ENCODE peak calls at places on chromosome 10, in five cellular contexts. One of them, this sample, is unnamed.

GRCh38 chr10:805635-806305 is 116.3 kb upstream of the DIP2C start:
- DNase-seq in mesendoderm: no peak
- DNase-seq in activated naive CD8-positive, alpha-beta T cell treated with anti-CD3 and anti-CD28 coated beads, Interleukin-2, amount 50 U/mL, for 16 hours: no peak
- DNase-seq in T follicular helper cell: no peak
- DNase-seq in substantia nigra: no peak
- DNase-seq in this sample: no peak

GRCh38 chr10:67779455-67780205 is 58.4 kb downstream of the DNAJC12 start:
- DNase-seq in mesendoderm: peak; percentile 80
- DNase-seq in activated naive CD8-positive, alpha-beta T cell treated with anti-CD3 and anti-CD28 coated beads, Interleukin-2, amount 50 U/mL, for 16 hours: peak; percentile 45
- DNase-seq in T follicular helper cell: peak; percentile 61
- DNase-seq in substantia nigra: peak; percentile 19
- DNase-seq in this sample: peak; percentile 81

GRCh38 chr10:89115876-89116627 is 91.1 kb downstream of the CH25H start:
- DNase-seq in mesendoderm: peak; percentile 80
- DNase-seq in activated naive CD8-positive, alpha-beta T cell treated with anti-CD3 and anti-CD28 coated beads, Interleukin-2, amount 50 U/mL, for 16 hours: no peak
- DNase-seq in T follicular helper cell: no peak
- DNase-seq in substantia nigra: no peak
- DNase-seq in this sample: peak; percentile 17

GRCh38 chr10:114590983-114591382 is 67.1 kb downstream of the ABLIM1 start:
- DNase-seq in mesendoderm: no peak
- DNase-seq in activated naive CD8-positive, alpha-beta T cell treated with anti-CD3 and anti-CD28 coated beads, Interleukin-2, amount 50 U/mL, for 16 hours: no peak
- DNase-seq in T follicular helper cell: no peak
- DNase-seq in substantia nigra: no peak
- DNase-seq in this sample: no peak

GRCh38 chr10:87054373-87055295 is 34.5 kb downstream of the FAM25A start:
- DNase-seq in mesendoderm: peak; percentile 96
- DNase-seq in activated naive CD8-positive, alpha-beta T cell treated with anti-CD3 and anti-CD28 coated beads, Interleukin-2, amount 50 U/mL, for 16 hours: no peak
- DNase-seq in T follicular helper cell: no peak
- DNase-seq in substantia nigra: no peak
- DNase-seq in this sample: no peak

GRCh38 chr10:105974803-105975456 is 1189.6 kb downstream of the SORCS1 start:
- DNase-seq in mesendoderm: peak; percentile 62
- DNase-seq in activated naive CD8-positive, alpha-beta T cell treated with anti-CD3 and anti-CD28 coated beads, Interleukin-2, amount 50 U/mL, for 16 hours: no peak
- DNase-seq in T follicular helper cell: no peak
- DNase-seq in substantia nigra: no peak
- DNase-seq in this sample: peak; percentile 46

GRCh38 chr10:128028508-128029279 is 97.5 kb downstream of the MKI67 start:
- DNase-seq in mesendoderm: no peak
- DNase-seq in activated naive CD8-positive, alpha-beta T cell treated with anti-CD3 and anti-CD28 coated beads, Interleukin-2, amount 50 U/mL, for 16 hours: no peak
- DNase-seq in T follicular helper cell: no peak
- DNase-seq in substantia nigra: no peak
- DNase-seq in this sample: no peak

GRCh38 chr10:117914330-117914729 is 132.4 kb downstream of the RAB11FIP2 start:
- DNase-seq in mesendoderm: no peak
- DNase-seq in activated naive CD8-positive, alpha-beta T cell treated with anti-CD3 and anti-CD28 coated beads, Interleukin-2, amount 50 U/mL, for 16 hours: no peak
- DNase-seq in T follicular helper cell: no peak
- DNase-seq in substantia nigra: no peak
- DNase-seq in this sample: no peak

This sample was measured in H4.